ENCODE peak calls at places on chromosomes 4 and X, in four cellular contexts. One of them, this sample, is unnamed.

GRCh38 chrX:42079968-42080367 is 156.6 kb upstream of the CASK start:
- DNase-seq in suprapubic skin: no peak
- DNase-seq in breast epithelium: no peak
- DNase-seq in trophoblast cell: no peak
- DNase-seq in this sample: no peak

GRCh38 chrX:95058815-95059214 is 1384.8 kb downstream of the FAM133A start:
- DNase-seq in breast epithelium: no peak
- DNase-seq in trophoblast cell: no peak
- DNase-seq in suprapubic skin: no peak
- DNase-seq in this sample: no peak

GRCh38 chr4:101355767-101356702 is 8.7 kb upstream of the PPP3CA start:
- DNase-seq in trophoblast cell: peak; percentile 28
- DNase-seq in breast epithelium: no peak
- DNase-seq in suprapubic skin: no peak
- DNase-seq in this sample: no peak

GRCh38 chr4:99755223-99755944 is 61.2 kb upstream of the DAPP1 start:
- DNase-seq in suprapubic skin: no peak
- DNase-seq in breast epithelium: no peak
- DNase-seq in trophoblast cell: no peak
- DNase-seq in this sample: no peak

GRCh38 chr4:40575846-40576245 is 53.8 kb downstream of the RBM47 start:
- DNase-seq in suprapubic skin: no peak
- DNase-seq in trophoblast cell: peak; percentile 99
- DNase-seq in breast epithelium: no peak
- DNase-seq in this sample: no peak

GRCh38 chr4:3009422-3009821 is 46.1 kb downstream of the GRK4 start:
- DNase-seq in trophoblast cell: peak; percentile 48
- DNase-seq in suprapubic skin: peak; percentile 74
- DNase-seq in breast epithelium: no peak
- DNase-seq in this sample: peak; percentile 12

GRCh38 chr4:109296545-109296944 is 5.9 kb downstream of the COL25A1 start:
- DNase-seq in suprapubic skin: no peak
- DNase-seq in trophoblast cell: no peak
- DNase-seq in breast epithelium: no peak
- DNase-seq in this sample: no peak

GRCh38 chr4:183098080-183098722 is 856 bp upstream of the WWC2 start:
- DNase-seq in breast epithelium: peak; percentile 28
- DNase-seq in trophoblast cell: peak; percentile 61
- DNase-seq in suprapubic skin: peak; percentile 81
- DNase-seq in this sample: no peak

GRCh38 chr4:55549888-55550287 is 3.2 kb upstream of the CLOCK start:
- DNase-seq in breast epithelium: no peak
- DNase-seq in trophoblast cell: no peak
- DNase-seq in suprapubic skin: no peak
- DNase-seq in this sample: no peak

DNA sequence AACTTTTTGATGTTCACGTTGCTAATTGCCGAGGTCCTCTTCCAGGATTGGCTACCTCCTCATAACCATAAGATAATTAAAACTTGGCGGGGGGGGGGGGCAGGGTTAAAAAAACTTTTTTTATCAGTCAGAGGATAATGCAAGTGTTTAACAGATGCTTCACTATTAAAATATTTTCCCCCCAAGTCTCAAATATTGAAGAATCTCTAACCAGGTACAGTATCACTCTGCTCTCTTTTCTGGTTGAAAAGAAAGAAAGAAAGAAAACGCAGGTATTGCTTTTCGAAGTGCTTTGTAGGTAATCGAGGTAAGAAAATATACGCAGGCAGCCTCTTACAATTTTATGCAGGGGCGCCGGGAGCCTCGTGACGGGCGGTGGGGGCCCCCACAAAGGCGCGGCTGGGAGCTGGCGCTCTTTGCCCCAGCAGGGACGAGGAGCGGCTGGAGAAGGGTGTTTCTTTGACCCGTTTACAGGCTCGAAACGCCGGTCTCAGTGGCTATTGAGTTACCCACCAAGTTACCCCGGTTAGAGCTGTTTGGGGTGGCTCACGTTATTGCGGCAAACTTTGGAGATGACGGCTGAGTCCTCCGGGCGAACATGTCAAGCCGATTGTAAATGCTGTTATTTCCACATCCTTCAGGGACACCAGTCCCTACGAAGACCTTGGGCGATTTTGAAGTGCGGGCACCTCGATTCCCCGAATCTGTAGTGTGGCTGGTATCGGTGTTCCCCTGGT is 465 bp upstream of the HAND2 start:
- DNase-seq in trophoblast cell: no peak
- DNase-seq in breast epithelium: no peak
- DNase-seq in suprapubic skin: no peak
- DNase-seq in this sample: no peak
- H3K4me3 ChIP-seq in trophoblast cell: no peak overlapping the region
- H3K4me3 ChIP-seq in breast epithelium: peak overlapping the region; percentile 83
- H3K4me3 ChIP-seq in suprapubic skin: peak overlapping the region; percentile 55
- H3K4me3 ChIP-seq in this sample: peak overlapping the region; percentile 92

GRCh38 chrX:153685751-153686676 is 1.7 kb upstream of the SLC6A8 start:
- DNase-seq in breast epithelium: no peak
- DNase-seq in suprapubic skin: no peak
- DNase-seq in trophoblast cell: no peak
- DNase-seq in this sample: no peak
- H3K4me3 ChIP-seq in breast epithelium: no peak overlapping the region
- H3K4me3 ChIP-seq in suprapubic skin: no peak overlapping the region
- H3K4me3 ChIP-seq in trophoblast cell: no peak overlapping the region
- H3K4me3 ChIP-seq in this sample: no peak overlapping the region

GRCh38 chr4:163988391-163988790 is 493.9 kb downstream of the TMA16 start:
- DNase-seq in breast epithelium: no peak
- DNase-seq in suprapubic skin: no peak
- DNase-seq in trophoblast cell: no peak
- DNase-seq in this sample: no peak
- H3K4me3 ChIP-seq in breast epithelium: no peak overlapping the region
- H3K4me3 ChIP-seq in suprapubic skin: no peak overlapping the region
- H3K4me3 ChIP-seq in trophoblast cell: no peak overlapping the region
- H3K4me3 ChIP-seq in this sample: no peak overlapping the region

DNA sequence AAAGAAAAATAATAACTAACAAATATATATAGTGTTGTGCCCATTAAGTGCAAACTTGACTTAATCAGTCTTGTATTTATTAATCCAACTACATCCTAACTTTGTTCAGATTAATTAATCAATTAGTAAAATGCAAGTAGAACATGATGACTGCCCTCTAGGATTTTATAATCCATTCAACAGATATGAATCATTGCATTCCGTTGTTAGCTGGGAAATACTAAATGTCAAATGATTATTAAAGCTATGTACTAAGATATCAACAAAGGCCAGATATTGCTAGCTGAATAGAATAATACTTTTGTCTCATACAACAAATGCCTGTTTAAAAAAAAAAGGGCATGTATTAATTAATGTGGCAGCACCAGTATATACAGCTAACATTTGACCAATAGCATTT is 1366.3 kb downstream of the STIM2 start:
- DNase-seq in breast epithelium: no peak
- DNase-seq in suprapubic skin: no peak
- DNase-seq in trophoblast cell: no peak
- DNase-seq in this sample: no peak
- H3K4me3 ChIP-seq in breast epithelium: no peak overlapping the region
- H3K4me3 ChIP-seq in suprapubic skin: no peak overlapping the region
- H3K4me3 ChIP-seq in trophoblast cell: no peak overlapping the region
- H3K4me3 ChIP-seq in this sample: no peak overlapping the region

GRCh38 chr4:112523008-112523440 is 7.0 kb upstream of the NEUROG2 start:
- DNase-seq in breast epithelium: no peak
- DNase-seq in suprapubic skin: no peak
- DNase-seq in trophoblast cell: peak; percentile 14
- DNase-seq in this sample: peak; percentile 72

GRCh38 chr4:112522389-112522788 is 6.4 kb upstream of the NEUROG2 start:
- DNase-seq in trophoblast cell: no peak
- DNase-seq in breast epithelium: no peak
- DNase-seq in suprapubic skin: no peak
- DNase-seq in this sample: no peak

GRCh38 chr4:112520598-112521122 is 4.7 kb upstream of the NEUROG2 start:
- DNase-seq in suprapubic skin: no peak
- DNase-seq in trophoblast cell: no peak
- DNase-seq in breast epithelium: no peak
- DNase-seq in this sample: no peak

GRCh38 chr4:112519689-112520597 is 4.0 kb upstream of the NEUROG2 start:
- DNase-seq in breast epithelium: no peak
- DNase-seq in trophoblast cell: no peak
- DNase-seq in suprapubic skin: no peak
- DNase-seq in this sample: no peak

DNA sequence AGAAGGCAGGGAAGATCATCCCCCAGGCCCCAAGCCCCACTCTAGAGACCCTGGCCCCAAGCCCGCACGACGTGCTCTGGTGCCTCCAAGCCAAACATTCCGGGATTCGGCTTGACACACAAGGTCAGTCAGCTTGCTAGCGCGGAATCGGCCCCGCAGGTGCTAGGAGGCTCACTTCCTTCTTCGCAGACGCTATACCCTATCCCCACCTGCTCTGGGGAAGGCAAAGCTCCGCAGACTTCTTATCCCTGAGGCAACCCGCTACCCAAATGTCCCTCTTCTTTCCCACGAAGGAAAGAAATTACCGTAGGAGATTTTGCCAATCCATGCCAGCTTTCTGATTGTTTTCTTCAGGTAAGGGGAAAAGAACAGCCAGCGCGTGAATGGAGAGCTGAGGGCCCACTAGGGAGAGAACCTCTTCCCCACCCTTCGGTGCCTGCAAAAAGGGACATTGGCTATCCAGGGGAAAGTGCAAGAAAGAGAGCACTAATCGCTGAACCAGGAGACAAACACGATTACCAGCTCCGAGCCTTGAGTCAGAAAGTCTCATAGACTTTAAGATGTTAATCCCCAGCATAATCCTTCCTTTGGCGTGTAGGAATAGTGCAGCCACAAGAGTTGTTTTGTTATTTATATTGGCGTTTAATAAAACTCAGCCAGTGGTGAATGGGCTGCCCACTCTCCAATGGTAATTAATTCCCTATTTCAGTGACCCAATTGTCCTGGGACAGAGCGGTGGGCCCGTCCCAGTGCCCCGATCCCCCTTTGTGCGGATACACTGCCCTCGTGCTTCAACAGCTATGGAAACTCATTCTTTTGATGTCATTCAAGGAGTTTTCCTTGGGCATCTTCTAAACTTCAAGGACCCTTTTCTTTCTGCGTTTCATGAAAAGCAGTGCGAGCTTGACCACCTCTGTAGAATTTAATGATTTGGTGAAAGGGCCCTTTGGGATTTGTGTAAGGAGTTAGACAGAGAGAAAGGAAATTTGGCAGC is 5.4 kb upstream of the NEUROG2 start:
- DNase-seq in breast epithelium: no peak
- DNase-seq in suprapubic skin: no peak
- DNase-seq in trophoblast cell: no peak
- DNase-seq in this sample: no peak
- H3K4me3 ChIP-seq in breast epithelium: peak overlapping the region; percentile 17
- H3K4me3 ChIP-seq in suprapubic skin: no peak overlapping the region
- H3K4me3 ChIP-seq in trophoblast cell: no peak overlapping the region
- H3K4me3 ChIP-seq in this sample: no peak overlapping the region

DNA sequence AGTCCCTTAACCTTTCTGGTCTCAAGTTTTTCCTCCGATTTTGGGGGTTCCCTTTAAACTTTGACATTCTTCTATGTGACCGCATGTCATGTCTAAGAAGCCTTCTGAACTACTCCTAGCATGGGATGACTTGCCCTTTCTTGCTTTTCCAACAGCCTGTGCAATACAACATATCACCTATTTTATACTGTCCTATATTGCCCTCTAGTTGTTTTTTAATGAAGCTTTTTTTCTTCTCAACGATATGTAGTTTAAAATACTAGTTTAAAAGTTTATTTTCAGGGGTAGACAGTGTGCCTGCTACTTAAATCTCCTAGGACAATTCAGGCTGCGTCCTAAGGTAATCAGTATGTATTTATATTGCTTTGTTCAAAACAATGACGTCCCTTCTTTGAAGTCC is 1.0 kb upstream of the IGBP1 start:
- DNase-seq in trophoblast cell: no peak
- DNase-seq in breast epithelium: no peak
- DNase-seq in suprapubic skin: no peak
- DNase-seq in this sample: no peak
- H3K4me3 ChIP-seq in trophoblast cell: no peak overlapping the region
- H3K4me3 ChIP-seq in breast epithelium: no peak overlapping the region
- H3K4me3 ChIP-seq in suprapubic skin: no peak overlapping the region
- H3K4me3 ChIP-seq in this sample: no peak overlapping the region

GRCh38 chrX:133265331-133265730 is 47.2 kb upstream of the TFDP3 start:
- DNase-seq in trophoblast cell: peak; percentile 32
- DNase-seq in breast epithelium: no peak
- DNase-seq in suprapubic skin: no peak
- DNase-seq in this sample: no peak
- H3K4me3 ChIP-seq in trophoblast cell: no peak overlapping the region
- H3K4me3 ChIP-seq in breast epithelium: no peak overlapping the region
- H3K4me3 ChIP-seq in suprapubic skin: no peak overlapping the region
- H3K4me3 ChIP-seq in this sample: no peak overlapping the region

GRCh38 chr4:32112891-32113290 is 1392.7 kb downstream of the PCDH7 start:
- DNase-seq in breast epithelium: no peak
- DNase-seq in suprapubic skin: no peak
- DNase-seq in trophoblast cell: peak; percentile 32
- DNase-seq in this sample: no peak
- H3K4me3 ChIP-seq in breast epithelium: no peak overlapping the region
- H3K4me3 ChIP-seq in suprapubic skin: no peak overlapping the region
- H3K4me3 ChIP-seq in trophoblast cell: no peak overlapping the region
- H3K4me3 ChIP-seq in this sample: no peak overlapping the region